ENCODE peak calls at places on chromosomes 7 and 10, in four cellular contexts. One of them, this sample, is unnamed.

GRCh38 chr7:37151741-37152413 is 296.8 kb downstream of the ELMO1 start:
- DNase-seq in fibroblast of lung: no peak
- DNase-seq in A549: no peak
- DNase-seq in lower lobe of right lung: no peak
- DNase-seq in this sample: no peak

GRCh38 chr10:28054211-28054888 is 55.5 kb upstream of the ODAD2 start:
- DNase-seq in lower lobe of right lung: no peak
- DNase-seq in fibroblast of lung: peak; percentile 98
- DNase-seq in A549: no peak
- DNase-seq in this sample: no peak

GRCh38 chr10:45373783-45374450 is at the start of gene ALOX5:
- DNase-seq in fibroblast of lung: no peak
- DNase-seq in lower lobe of right lung: peak; percentile 91
- DNase-seq in A549: no peak
- DNase-seq in this sample: peak; percentile 75

GRCh38 chr10:73017955-73018480 is 63.4 kb upstream of the PLA2G12B start:
- DNase-seq in A549: no peak
- DNase-seq in fibroblast of lung: peak; percentile 4
- DNase-seq in lower lobe of right lung: no peak
- DNase-seq in this sample: peak; percentile 2

GRCh38 chr7:139674752-139675126 is 103.1 kb downstream of the HIPK2 start:
- DNase-seq in fibroblast of lung: no peak
- DNase-seq in lower lobe of right lung: no peak
- DNase-seq in A549: no peak
- DNase-seq in this sample: no peak

GRCh38 chr7:91089382-91089963 is 174.8 kb upstream of the FZD1 start:
- DNase-seq in lower lobe of right lung: no peak
- DNase-seq in A549: peak; percentile 24
- DNase-seq in fibroblast of lung: peak; percentile 30
- DNase-seq in this sample: no peak

GRCh38 chr7:32293833-32294232 is 196.3 kb downstream of the LSM5 start:
- DNase-seq in lower lobe of right lung: no peak
- DNase-seq in A549: no peak
- DNase-seq in fibroblast of lung: no peak
- DNase-seq in this sample: no peak

GRCh38 chr7:21767300-21767900 is 178.3 kb downstream of the CDCA7L start:
- DNase-seq in fibroblast of lung: peak; percentile 44
- DNase-seq in lower lobe of right lung: no peak
- DNase-seq in A549: peak; percentile 90
- DNase-seq in this sample: peak; percentile 67

GRCh38 chr7:128005117-128005516 is 26.1 kb downstream of the LRRC4 start:
- DNase-seq in fibroblast of lung: no peak
- DNase-seq in lower lobe of right lung: no peak
- DNase-seq in A549: no peak
- DNase-seq in this sample: peak; percentile 62

GRCh38 chr10:108970016-108970415 is 953.3 kb downstream of the XPNPEP1 start:
- DNase-seq in fibroblast of lung: peak; percentile 42
- DNase-seq in A549: peak; percentile 2
- DNase-seq in lower lobe of right lung: no peak
- DNase-seq in this sample: no peak

GRCh38 chr7:159227433-159227832 is 82.8 kb upstream of the VIPR2 start:
- DNase-seq in A549: no peak
- DNase-seq in lower lobe of right lung: no peak
- DNase-seq in fibroblast of lung: no peak
- DNase-seq in this sample: no peak

GRCh38 chr7:16422100-16422430 is 727 bp upstream of the CRPPA start:
- DNase-seq in lower lobe of right lung: no peak
- DNase-seq in fibroblast of lung: peak; percentile 38
- DNase-seq in A549: no peak
- DNase-seq in this sample: no peak
- H3K27ac ChIP-seq in lower lobe of right lung: peak overlapping the region; percentile 96
- H3K27ac ChIP-seq in fibroblast of lung: peak overlapping the region; percentile 90
- H3K27ac ChIP-seq in A549: peak overlapping the region; percentile 98
- H3K27ac ChIP-seq in this sample: peak overlapping the region; percentile 99

GRCh38 chr10:62073429-62073828 is 171.9 kb downstream of the ARID5B start:
- DNase-seq in fibroblast of lung: no peak
- DNase-seq in A549: no peak
- DNase-seq in lower lobe of right lung: no peak
- DNase-seq in this sample: no peak
- H3K4me1 ChIP-seq in fibroblast of lung: peaks cover 36% of the 10 kb centered on the region
- H3K4me1 ChIP-seq in A549: peaks cover 24% of the 10 kb centered on the region
- H3K4me1 ChIP-seq in lower lobe of right lung: peaks cover 50% of the 10 kb centered on the region
- H3K4me1 ChIP-seq in this sample: peaks cover 41% of the 10 kb centered on the region

GRCh38 chr7:70210200-70210960 is 612.1 kb downstream of the AUTS2 start:
- DNase-seq in fibroblast of lung: no peak
- DNase-seq in A549: no peak
- DNase-seq in lower lobe of right lung: no peak
- DNase-seq in this sample: no peak
- H3K27ac ChIP-seq in fibroblast of lung: no peak overlapping the region
- H3K27ac ChIP-seq in A549: no peak overlapping the region
- H3K27ac ChIP-seq in lower lobe of right lung: no peak overlapping the region
- H3K27ac ChIP-seq in this sample: no peak overlapping the region

GRCh38 chr7:45921699-45922519 is 837 bp upstream of the IGFBP3 start:
- DNase-seq in A549: peak; percentile 85
- DNase-seq in lower lobe of right lung: peak; percentile 51
- DNase-seq in fibroblast of lung: peak; percentile 67
- DNase-seq in this sample: peak; percentile 68

GRCh38 chr7:45922810-45923209 is 1.7 kb upstream of the IGFBP3 start:
- DNase-seq in A549: peak; percentile 41
- DNase-seq in fibroblast of lung: peak; percentile 37
- DNase-seq in lower lobe of right lung: no peak
- DNase-seq in this sample: no peak

GRCh38 chr7:45920543-45921380 is at the start of gene IGFBP3:
- DNase-seq in fibroblast of lung: peak; percentile 78
- DNase-seq in lower lobe of right lung: peak; percentile 55
- DNase-seq in A549: peak; percentile 60
- DNase-seq in this sample: peak; percentile 68

GRCh38 chr7:45919947-45920542 is 1.0 kb downstream of the IGFBP3 start:
- DNase-seq in fibroblast of lung: peak; percentile 21
- DNase-seq in lower lobe of right lung: no peak
- DNase-seq in A549: no peak
- DNase-seq in this sample: no peak

DNA sequence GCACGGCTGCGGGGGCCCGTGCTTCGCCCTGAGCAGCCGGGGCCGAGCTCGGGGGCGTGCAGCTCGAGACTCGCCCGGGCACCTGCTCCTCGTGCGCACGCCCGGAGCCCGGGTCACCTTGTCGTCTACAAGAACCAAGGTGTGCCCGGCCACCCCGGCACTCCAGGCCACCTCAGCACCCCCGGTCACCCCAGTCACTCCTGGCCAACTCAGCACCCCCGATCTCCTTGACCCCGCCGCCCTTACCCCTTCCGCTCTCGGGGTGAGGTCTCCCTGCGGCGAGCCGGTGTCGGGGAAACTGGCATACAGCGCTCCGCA is 268 bp upstream of the IGFBP3 start:
- DNase-seq in lower lobe of right lung: no peak
- DNase-seq in fibroblast of lung: no peak
- DNase-seq in A549: no peak
- DNase-seq in this sample: peak; percentile 21
- H3K4me1 ChIP-seq in lower lobe of right lung: peaks cover 27% of the 10 kb centered on the region
- H3K4me1 ChIP-seq in fibroblast of lung: peaks cover 13% of the 10 kb centered on the region
- H3K4me1 ChIP-seq in A549: peaks cover 58% of the 10 kb centered on the region
- H3K4me1 ChIP-seq in this sample: peaks cover 39% of the 10 kb centered on the region

GRCh38 chr7:47741984-47742383 is 160.1 kb upstream of the TNS3 start:
- DNase-seq in fibroblast of lung: no peak
- DNase-seq in A549: no peak
- DNase-seq in lower lobe of right lung: no peak
- DNase-seq in this sample: no peak

GRCh38 chr7:47746468-47746867 is 164.6 kb upstream of the TNS3 start:
- DNase-seq in fibroblast of lung: no peak
- DNase-seq in A549: no peak
- DNase-seq in lower lobe of right lung: no peak
- DNase-seq in this sample: no peak

GRCh38 chr7:47744883-47745282 is 163.0 kb upstream of the TNS3 start:
- DNase-seq in A549: no peak
- DNase-seq in lower lobe of right lung: no peak
- DNase-seq in fibroblast of lung: no peak
- DNase-seq in this sample: no peak

GRCh38 chr7:47747160-47747559 is 165.2 kb upstream of the TNS3 start:
- DNase-seq in A549: no peak
- DNase-seq in fibroblast of lung: no peak
- DNase-seq in lower lobe of right lung: no peak
- DNase-seq in this sample: no peak

DNA sequence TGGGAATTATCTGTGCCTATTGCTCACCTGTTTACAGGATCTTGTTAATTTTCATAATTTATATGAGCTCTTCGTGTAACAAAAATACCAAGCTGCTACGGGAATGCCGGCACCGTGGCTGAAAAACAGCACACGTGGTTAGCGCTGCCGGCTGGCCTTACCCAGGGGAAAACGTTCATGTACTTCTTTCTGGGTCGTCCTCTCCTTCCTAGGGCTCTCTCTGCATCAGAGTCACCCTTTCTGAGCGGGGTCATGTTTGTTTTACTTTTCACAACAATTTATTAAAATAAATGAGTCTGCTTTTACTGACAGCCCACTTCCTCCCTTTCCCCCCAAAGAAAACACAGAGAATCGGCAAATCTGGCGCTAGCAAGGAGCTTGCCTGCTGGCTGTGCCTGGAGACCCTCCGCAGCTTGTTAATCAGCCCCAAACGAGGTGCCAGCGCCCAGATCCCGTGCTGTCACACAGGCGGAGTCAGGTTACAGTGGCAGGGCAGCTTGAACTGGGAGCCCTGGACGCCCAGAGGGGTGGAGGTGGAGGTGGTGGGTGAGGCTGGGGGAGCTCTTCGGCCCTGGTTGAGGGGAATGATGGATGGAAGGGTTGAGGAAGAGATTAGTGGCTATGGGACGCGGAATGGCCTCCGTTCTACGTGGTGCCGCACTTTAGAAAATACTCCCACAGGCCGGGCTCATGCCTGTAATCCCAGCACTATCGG is 162.1 kb upstream of the TNS3 start:
- DNase-seq in A549: no peak
- DNase-seq in lower lobe of right lung: no peak
- DNase-seq in fibroblast of lung: peak; percentile 50
- DNase-seq in this sample: no peak
- H3K27ac ChIP-seq in A549: no peak overlapping the region
- H3K27ac ChIP-seq in lower lobe of right lung: no peak overlapping the region
- H3K27ac ChIP-seq in fibroblast of lung: no peak overlapping the region
- H3K27ac ChIP-seq in this sample: no peak overlapping the region

GRCh38 chr7:131011976-131012375 is 278.0 kb upstream of the KLF14 start:
- DNase-seq in A549: peak; percentile 51
- DNase-seq in lower lobe of right lung: no peak
- DNase-seq in fibroblast of lung: peak; percentile 84
- DNase-seq in this sample: no peak

GRCh38 chr7:131010029-131010705 is 276.2 kb upstream of the KLF14 start:
- DNase-seq in fibroblast of lung: no peak
- DNase-seq in lower lobe of right lung: no peak
- DNase-seq in A549: no peak
- DNase-seq in this sample: no peak

GRCh38 chr7:131012477-131013031 is 278.5 kb upstream of the KLF14 start:
- DNase-seq in lower lobe of right lung: no peak
- DNase-seq in fibroblast of lung: no peak
- DNase-seq in A549: no peak
- DNase-seq in this sample: peak; percentile 21

GRCh38 chr7:131010714-131011436 is 276.9 kb upstream of the KLF14 start:
- DNase-seq in A549: peak; percentile 56
- DNase-seq in lower lobe of right lung: no peak
- DNase-seq in fibroblast of lung: peak; percentile 65
- DNase-seq in this sample: no peak

DNA sequence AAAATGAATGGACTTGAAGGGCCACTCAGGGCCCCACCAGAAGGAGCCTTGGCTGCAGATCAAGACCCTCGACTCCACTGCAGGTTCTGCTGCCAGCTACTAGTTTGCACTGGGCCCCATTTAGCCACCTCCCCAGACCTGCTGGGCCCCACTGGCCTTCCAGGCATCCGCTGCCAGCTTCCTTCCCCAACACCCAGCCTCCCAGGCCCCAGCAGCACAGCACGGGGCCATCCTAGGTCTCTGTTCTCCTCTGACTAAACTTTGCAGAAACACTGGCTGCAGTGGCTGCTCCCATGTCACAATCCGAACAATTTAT is 277.4 kb upstream of the KLF14 start:
- DNase-seq in lower lobe of right lung: peak; percentile 85
- DNase-seq in A549: no peak
- DNase-seq in fibroblast of lung: no peak
- DNase-seq in this sample: peak; percentile 90
- H3K4me1 ChIP-seq in lower lobe of right lung: peaks cover 95% of the 10 kb centered on the region
- H3K4me1 ChIP-seq in A549: peaks cover 99% of the 10 kb centered on the region
- H3K4me1 ChIP-seq in fibroblast of lung: peaks cover 45% of the 10 kb centered on the region
- H3K4me1 ChIP-seq in this sample: peaks cover 93% of the 10 kb centered on the region

DNA sequence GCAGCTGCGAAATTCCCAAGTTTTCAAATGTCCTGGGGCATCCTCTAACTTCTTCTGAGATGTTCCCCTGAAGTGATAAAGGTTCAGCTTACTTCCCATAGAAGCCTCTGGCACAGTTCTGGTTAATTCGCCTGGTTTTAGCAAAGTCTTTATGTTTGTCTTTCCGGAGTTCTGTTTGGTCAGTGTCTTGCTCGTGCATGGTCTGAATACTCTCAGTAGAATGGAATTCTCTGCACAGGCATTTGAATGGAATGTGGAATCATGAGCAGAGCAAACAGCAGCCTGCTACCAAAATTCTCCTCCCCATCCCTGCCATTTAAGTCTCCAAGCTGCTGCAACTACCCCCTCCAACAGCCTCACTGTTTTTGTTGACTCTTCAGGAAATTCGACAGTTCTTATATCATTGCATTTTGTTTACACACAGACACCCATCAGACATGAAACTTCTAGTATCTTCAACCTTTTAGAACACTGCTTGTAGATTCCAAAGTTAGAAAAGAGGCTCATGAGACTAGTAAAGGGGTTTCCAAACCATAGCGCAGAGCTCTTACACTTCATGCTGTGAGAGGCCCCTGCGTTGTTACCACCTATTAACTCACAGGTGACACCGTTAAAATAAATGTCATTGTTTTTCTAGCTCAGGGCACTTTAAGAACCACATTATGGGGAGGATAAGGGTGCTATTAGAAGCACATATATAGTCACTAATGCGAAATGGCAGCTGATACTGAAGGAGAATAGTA is 129.7 kb downstream of the PLCE1 start:
- DNase-seq in A549: peak; percentile 87
- DNase-seq in lower lobe of right lung: no peak
- DNase-seq in fibroblast of lung: peak; percentile 93
- DNase-seq in this sample: peak; percentile 35
- H3K27ac ChIP-seq in A549: peak overlapping the region; percentile 81
- H3K27ac ChIP-seq in lower lobe of right lung: peak overlapping the region; percentile 22
- H3K27ac ChIP-seq in fibroblast of lung: peak overlapping the region; percentile 58
- H3K27ac ChIP-seq in this sample: peak overlapping the region; percentile 73

This sample was measured in thyroid gland.